ENCODE peak calls at places on chromosomes 6 and 20, in four cellular contexts. T is HepG2, C is NB4, I is H54. M is an unnamed sample.

GRCh38 chr6:74574794-74575193 is 631.1 kb downstream of the COL12A1 start:
- DNase-seq in T (peak), C (peak), I (no peak), M (peak)

GRCh38 chr6:125773387-125774341 is 17.1 kb upstream of the NCOA7 start:
- DNase-seq in T (no peak), C (no peak), I (no peak), M (no peak)

GRCh38 chr20:24636626-24637025 is 167.2 kb downstream of the SYNDIG1 start:
- DNase-seq in T (no peak), C (no peak), I (no peak), M (no peak)

GRCh38 chr6:130134594-130134993 is 88.2 kb downstream of the SAMD3 start:
- DNase-seq in T (no peak), C (no peak), I (no peak), M (no peak)

GRCh38 chr20:57399587-57400261 is 8.5 kb downstream of the RBM38 start:
- DNase-seq in T (no peak), C (no peak), I (no peak), M (no peak)

GRCh38 chr6:52019092-52019491 is 68.3 kb downstream of the PKHD1 start:
- DNase-seq in T (no peak), C (no peak), I (no peak), M (no peak)

GRCh38 chr6:125363010-125363359 is 61.2 kb upstream of the HDDC2 start:
- DNase-seq in T (peak), C (no peak), I (no peak), M (no peak)

GRCh38 chr6:133131621-133132020 is 109.5 kb upstream of the EYA4 start:
- DNase-seq in T (no peak), C (no peak), I (no peak), M (no peak)

GRCh38 chr20:5261763-5262162 is 55.0 kb downstream of the PROKR2 start:
- DNase-seq in T (no peak), C (no peak), I (no peak), M (no peak)

GRCh38 chr6:166058064-166058739 is 109.4 kb downstream of the TBXT start:
- DNase-seq in T (no peak), C (no peak), I (no peak), M (no peak)

GRCh38 chr6:108635505-108636226 is 74.9 kb downstream of the FOXO3 start:
- DNase-seq in T (no peak), C (peak), I (no peak), M (peak)

GRCh38 chr6:137697267-137697938 is 169.7 kb upstream of the TNFAIP3 start:
- DNase-seq in T (peak), C (no peak), I (no peak), M (peak)

GRCh38 chr6:82976179-82976578 is 89.5 kb downstream of the UBE3D start:
- DNase-seq in T (no peak), C (no peak), I (no peak), M (no peak)

GRCh38 chr20:50320005-50320909 is 129.6 kb downstream of the CEBPB start:
- DNase-seq in T (no peak), C (no peak), I (no peak), M (no peak)

GRCh38 chr6:130933712-130934200 is 106.5 kb downstream of the SMLR1 start:
- DNase-seq in T (peak), C (no peak), I (no peak), M (no peak)

GRCh38 chr6:14889172-14889571 is 356.7 kb upstream of the JARID2 start:
- DNase-seq in T (no peak), C (no peak), I (no peak), M (no peak)

GRCh38 chr20:1810926-1811620 is 84.1 kb upstream of the SIRPA start:
- DNase-seq in T (peak), C (peak), I (no peak), M (no peak)

GRCh38 chr6:27297857-27298730 is 14.0 kb downstream of the POM121L2 start:
- DNase-seq in T (peak), C (peak), I (no peak), M (peak)

GRCh38 chr6:48962041-48962440 is 501.0 kb downstream of the MMUT start:
- DNase-seq in T (no peak), C (no peak), I (no peak), M (no peak)

GRCh38 chr20:2930538-2930937 is 57.3 kb downstream of the PTPRA start:
- DNase-seq in T (no peak), C (no peak), I (no peak), M (no peak)

GRCh38 chr6:167396068-167396658 is 71.3 kb downstream of the TTLL2 start:
- DNase-seq in T (no peak), C (no peak), I (no peak), M (no peak)

GRCh38 chr6:11854418-11855165 is 76.0 kb upstream of the ADTRP start:
- DNase-seq in T (no peak), C (peak), I (no peak), M (no peak)

GRCh38 chr6:121760640-121761213 is 325.3 kb downstream of the GJA1 start:
- DNase-seq in T (no peak), C (no peak), I (no peak), M (no peak)

GRCh38 chr6:46606318-46606717 is 46.3 kb downstream of the CYP39A1 start:
- DNase-seq in T (no peak), C (no peak), I (no peak), M (no peak)

GRCh38 chr6:43120101-43120730 is 44.1 kb downstream of the PTK7 start:
- DNase-seq in T (no peak), C (no peak), I (no peak), M (no peak)

GRCh38 chr20:37534401-37535157 is 6.9 kb upstream of the BLCAP start:
- DNase-seq in T (peak), C (peak), I (no peak), M (peak)

GRCh38 chr6:101477436-101477835 is 83.9 kb downstream of the GRIK2 start:
- DNase-seq in T (no peak), C (no peak), I (no peak), M (no peak)

GRCh38 chr20:11890331-11891080 is 27.2 kb upstream of the BTBD3 start:
- DNase-seq in T (peak), C (peak), I (peak), M (peak)

GRCh38 chr6:47485083-47485482 is 7.5 kb downstream of the CD2AP start:
- DNase-seq in T (no peak), C (no peak), I (no peak), M (no peak)

GRCh38 chr6:13390658-13391057 is 62.3 kb upstream of the TBC1D7 start:
- DNase-seq in T (no peak), C (no peak), I (no peak), M (no peak)

GRCh38 chr6:49342410-49342809 is 120.6 kb downstream of the MMUT start:
- DNase-seq in T (no peak), C (no peak), I (no peak), M (no peak)

GRCh38 chr6:3938715-3939376 is 89.7 kb downstream of the FAM50B start:
- DNase-seq in T (no peak), C (no peak), I (no peak), M (no peak)
- TF ChIP-seq POLR2A in T (peak), C (no peak), I (no peak), M (no peak)

DNA sequence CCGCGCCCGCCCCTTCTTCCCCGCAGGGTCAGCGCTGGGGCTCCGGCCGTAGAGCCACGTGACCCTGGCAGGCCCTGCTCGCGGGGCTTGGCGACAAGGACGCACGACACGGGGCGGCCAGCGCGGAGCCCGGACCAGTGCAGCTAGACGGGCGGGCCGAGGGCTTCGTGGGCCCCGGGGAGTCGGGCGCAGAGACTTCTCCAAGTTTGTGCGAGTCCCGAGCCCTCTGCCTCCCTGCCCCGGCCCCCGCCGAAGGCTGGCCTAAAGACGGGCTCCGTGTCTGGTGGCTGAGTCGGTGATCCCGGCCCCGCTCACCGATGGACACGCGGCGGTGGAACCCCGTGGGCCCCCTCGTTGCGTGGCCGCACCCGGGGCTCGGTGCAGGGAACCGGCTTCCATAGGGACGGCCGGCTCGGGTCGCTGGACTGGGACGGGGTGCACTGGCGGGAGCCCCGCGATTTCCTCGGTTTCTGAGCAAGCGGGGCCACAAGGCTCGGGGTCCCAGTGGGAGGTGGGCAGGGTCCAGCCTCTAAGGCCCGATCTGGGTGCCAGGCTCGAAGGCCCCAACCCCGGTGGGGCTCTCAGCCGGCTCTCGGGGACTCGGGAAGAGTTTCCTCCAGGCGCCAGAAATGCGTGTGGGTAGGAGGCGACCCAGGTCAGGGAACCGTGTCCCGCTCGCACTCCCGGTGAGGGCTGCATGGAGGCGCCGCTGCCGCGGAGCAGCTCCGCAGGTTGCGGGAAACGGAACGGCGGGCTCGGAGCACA is 461 bp upstream of the GATA5 start:
- DNase-seq in T (no peak), C (no peak), I (no peak), M (peak)
- TF ChIP-seq POLR2A in T (no peak), C (no peak), I (no peak), M (no peak)

GRCh38 chr6:162770955-162771354 is 43.2 kb downstream of the PACRG start:
- DNase-seq in T (no peak), C (no peak), I (no peak), M (no peak)

GRCh38 chr6:162772466-162772865 is 44.7 kb downstream of the PACRG start:
- DNase-seq in T (no peak), C (no peak), I (no peak), M (no peak)

GRCh38 chr6:162777091-162777490 is 49.3 kb downstream of the PACRG start:
- DNase-seq in T (no peak), C (no peak), I (no peak), M (no peak)

GRCh38 chr6:162770136-162770535 is 42.4 kb downstream of the PACRG start:
- DNase-seq in T (no peak), C (no peak), I (no peak), M (no peak)

DNA sequence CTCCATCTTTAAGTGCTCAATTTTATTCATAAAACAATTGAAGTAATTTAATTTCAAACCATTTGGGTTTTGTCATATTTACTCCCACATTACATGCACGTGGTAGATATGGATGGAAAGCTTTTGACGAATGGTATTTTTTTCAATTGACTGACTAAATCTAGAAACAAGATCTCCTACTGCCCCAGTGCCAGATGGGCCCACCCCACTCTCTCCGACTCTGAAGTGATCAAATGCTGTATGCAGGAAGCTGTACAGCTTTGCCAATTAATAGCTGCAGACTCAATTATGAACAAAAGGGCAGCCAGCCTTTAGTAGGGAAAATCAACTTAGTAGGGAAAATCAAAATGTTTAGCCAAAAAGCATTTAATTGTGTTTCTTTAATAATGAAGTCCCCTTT is 46.2 kb downstream of the PACRG start:
- DNase-seq in T (no peak), C (no peak), I (no peak), M (no peak)
- TF ChIP-seq POLR2A in T (no peak), C (no peak), I (no peak), M (no peak)

DNA sequence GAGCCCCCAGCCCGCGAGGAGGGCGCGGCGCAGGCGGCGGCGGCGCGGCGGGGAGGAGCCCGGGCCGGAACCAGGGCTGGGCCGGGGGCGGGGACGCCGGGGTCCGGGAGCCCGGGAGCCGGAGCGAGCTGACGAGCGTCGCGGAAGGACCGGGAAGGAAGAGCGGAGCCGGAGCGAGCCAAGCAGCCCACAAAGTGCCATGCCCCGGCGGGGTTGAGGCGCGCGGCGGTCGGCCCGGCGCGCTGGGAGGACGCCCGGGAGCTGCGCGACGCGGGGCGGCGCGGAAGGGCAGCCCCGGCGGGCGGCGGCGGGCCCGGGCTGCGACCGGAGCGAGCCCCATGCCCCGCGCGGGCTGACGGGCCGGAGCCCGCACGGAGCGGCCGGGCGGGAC is 289 bp downstream of the FOXP4 start:
- DNase-seq in T (no peak), C (no peak), I (no peak), M (peak)
- TF ChIP-seq POLR2A in T (no peak), C (no peak), I (peak), M (no peak)

GRCh38 chr20:53594068-53595017 is 704 bp upstream of the ZNF217 start:
- DNase-seq in T (peak), C (peak), I (peak), M (peak)
- TF ChIP-seq POLR2A in T (peak), C (no peak), I (peak), M (no peak)

DNA sequence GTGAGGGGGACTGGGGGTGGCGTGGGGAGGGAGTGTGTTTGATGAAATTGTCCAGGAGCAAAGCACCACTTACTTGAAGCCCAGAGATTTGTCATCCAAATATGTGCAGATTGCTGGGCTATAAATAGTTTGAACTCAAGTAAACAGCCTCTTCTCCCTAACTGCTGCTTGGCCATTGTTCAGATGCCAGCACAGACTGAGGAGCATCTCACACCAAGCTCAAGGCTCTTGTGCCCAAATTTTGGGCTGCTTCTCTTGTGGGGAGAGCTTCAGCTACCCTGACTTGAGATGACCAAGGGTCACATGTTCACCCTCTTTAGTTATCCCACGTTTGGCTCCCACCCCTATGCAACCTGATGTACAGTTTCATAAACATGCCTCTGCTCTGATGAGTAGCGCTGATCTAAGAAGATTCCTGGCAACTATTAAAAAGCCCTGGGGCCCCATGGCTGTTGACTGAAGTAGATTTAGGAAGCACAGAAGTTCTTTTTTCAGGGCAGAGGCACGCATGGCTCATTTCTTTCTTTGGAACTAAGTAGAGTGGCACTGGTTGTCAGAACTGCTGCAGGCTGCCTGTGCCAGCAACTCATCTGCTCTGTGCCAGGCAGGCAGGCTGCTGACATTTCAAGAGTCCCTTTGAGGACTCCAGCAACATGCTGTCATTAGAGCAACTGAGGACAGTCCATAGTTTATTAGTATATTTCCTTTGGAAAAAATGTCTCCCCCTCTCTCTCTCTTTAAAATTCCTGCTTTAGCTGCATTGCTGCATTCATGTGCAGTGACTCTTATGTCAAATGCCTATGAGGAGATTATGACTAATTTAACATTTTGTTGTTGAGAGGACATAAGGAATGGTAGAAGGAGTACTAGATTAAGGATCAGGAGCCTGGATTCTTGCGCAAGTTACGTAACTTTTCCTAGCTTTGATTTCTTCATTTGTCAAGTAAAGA is 9.6 kb upstream of the PKIG start:
- DNase-seq in T (no peak), C (no peak), I (no peak), M (no peak)
- TF ChIP-seq POLR2A in T (no peak), C (no peak), I (peak), M (no peak)

GRCh38 chr6:90295854-90296345 is 743 bp downstream of the BACH2 start:
- DNase-seq in T (no peak), C (peak), I (no peak), M (peak)
- TF ChIP-seq POLR2A in T (no peak), C (no peak), I (no peak), M (no peak)

GRCh38 chr20:33651562-33652048 is 10.5 kb upstream of the C20orf144 start:
- DNase-seq in T (no peak), C (no peak), I (no peak), M (no peak)

GRCh38 chr20:33655164-33655563 is 7.0 kb upstream of the C20orf144 start:
- DNase-seq in T (no peak), C (no peak), I (no peak), M (no peak)

GRCh38 chr20:33653900-33654596 is 8.1 kb upstream of the C20orf144 start:
- DNase-seq in T (no peak), C (no peak), I (no peak), M (no peak)

GRCh38 chr20:33654680-33655161 is 7.4 kb upstream of the C20orf144 start:
- DNase-seq in T (no peak), C (no peak), I (no peak), M (no peak)

GRCh38 chr20:33653218-33653899 is 8.8 kb upstream of the C20orf144 start:
- DNase-seq in T (peak), C (peak), I (no peak), M (peak)
- TF ChIP-seq POLR2A in T (peak), C (no peak), I (no peak), M (peak)